ENCODE peak calls at places on chromosomes 3 and 15, in four cellular contexts. S is mesendoderm, U is H9, L is IMR-90. N is an unnamed sample.

GRCh38 chr15:100140527-100141303 is 201.1 kb downstream of the ADAMTS17 start:
- DNase-seq in U (no peak), S (no peak), L (no peak), N (no peak)

GRCh38 chr3:121894191-121894990 is at the start of gene SLC15A2:
- DNase-seq in S (peak), U (peak), L (no peak), N (no peak)

GRCh38 chr15:81155375-81156218 is 21.5 kb downstream of the CFAP161 start:
- DNase-seq in L (peak), S (peak), U (no peak), N (no peak)

GRCh38 chr15:83673385-83673784 is 19.5 kb downstream of the ADAMTSL3 start:
- DNase-seq in L (no peak), S (no peak), U (no peak), N (no peak)

GRCh38 chr15:79083154-79083553 is 7.4 kb downstream of the RASGRF1 start:
- DNase-seq in U (no peak), S (no peak), L (no peak), N (no peak)

GRCh38 chr15:90931737-90932659 is at the start of gene HDDC3:
- DNase-seq in S (peak), U (peak), L (peak), N (peak)

GRCh38 chr3:76731471-76731870 is 308.4 kb upstream of the ROBO2 start:
- DNase-seq in S (no peak), L (no peak), U (no peak), N (no peak)

GRCh38 chr3:23655749-23656148 is 150.0 kb upstream of the UBE2E1 start:
- DNase-seq in S (no peak), L (no peak), U (no peak), N (no peak)

GRCh38 chr3:16523778-16524177 is 10.3 kb upstream of the RFTN1 start:
- DNase-seq in U (no peak), S (no peak), L (peak), N (no peak)

GRCh38 chr3:155555479-155556065 is 189.3 kb downstream of the PLCH1 start:
- DNase-seq in L (no peak), U (no peak), S (no peak), N (no peak)

GRCh38 chr3:13569641-13570390 is 20.9 kb downstream of the FBLN2 start:
- DNase-seq in U (no peak), S (no peak), L (peak), N (no peak)

GRCh38 chr3:69831737-69832136 is 92.5 kb downstream of the MITF start:
- DNase-seq in L (no peak), S (no peak), U (no peak), N (no peak)

GRCh38 chr3:69833591-69833990 is 94.3 kb downstream of the MITF start:
- DNase-seq in S (no peak), L (no peak), U (no peak), N (no peak)

GRCh38 chr3:69828817-69829216 is 89.6 kb downstream of the MITF start:
- DNase-seq in S (no peak), L (no peak), U (no peak), N (no peak)

GRCh38 chr3:69827127-69827526 is 87.9 kb downstream of the MITF start:
- DNase-seq in L (no peak), S (no peak), U (no peak), N (no peak)

GRCh38 chr3:69830147-69830546 is 90.9 kb downstream of the MITF start:
- DNase-seq in S (no peak), L (no peak), U (no peak), N (no peak)
- H4K5ac ChIP-seq in S (no peak), L (no peak), U (no peak), N (no peak)

GRCh38 chr3:29329986-29330514 is 49.2 kb downstream of the RBMS3 start:
- DNase-seq in S (no peak), U (no peak), L (peak), N (no peak)
- H4K5ac ChIP-seq in S (no peak), U (no peak), L (no peak), N (no peak)

DNA sequence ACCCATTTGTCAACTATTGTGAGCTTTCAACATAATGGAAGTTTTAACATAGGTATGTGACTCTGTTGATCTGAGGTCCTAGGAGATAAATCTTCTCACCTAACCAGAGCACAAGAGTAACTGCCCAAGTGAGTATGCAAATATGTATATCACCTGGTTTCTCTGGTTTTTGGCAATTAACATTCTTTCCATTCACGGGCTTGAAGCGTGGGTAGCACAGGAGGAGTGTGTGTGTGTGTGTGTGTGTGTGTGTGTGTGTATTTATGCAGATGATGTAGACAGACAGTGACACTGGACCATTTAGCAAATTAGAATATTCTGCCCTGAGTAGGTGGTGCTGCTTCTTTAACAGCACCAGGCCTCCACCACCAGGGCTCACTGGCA is 15.0 kb downstream of the EPHB1 start:
- DNase-seq in U (peak), S (peak), L (no peak), N (no peak)
- H4K5ac ChIP-seq in U (no peak), S (no peak), L (no peak), N (no peak)

GRCh38 chr3:159604151-159604581 is 384.5 kb upstream of the IL12A start:
- DNase-seq in S (no peak), L (peak), U (no peak), N (no peak)
- H4K5ac ChIP-seq in S (no peak), L (no peak), U (no peak), N (no peak)

N was measured in H1.